ENCODE peak calls at places on chromosome 2, in four cellular contexts. V is RPMI7951, N is ACHN, R is endothelial cell. W is an unnamed sample.

GRCh38 chr2:165371356-165371755 is 98.1 kb upstream of the CSRNP3 start:
- DNase-seq in V (no peak), N (no peak), R (no peak), W (no peak)

GRCh38 chr2:28801726-28802125 is 8.9 kb upstream of the SPDYA start:
- DNase-seq in V (peak), N (no peak), R (no peak), W (peak)

GRCh38 chr2:121075641-121076500 is 209.1 kb downstream of the TFCP2L1 start:
- DNase-seq in V (peak), N (peak), R (no peak), W (no peak)

GRCh38 chr2:172782506-172783090 is 47.0 kb downstream of the RAPGEF4 start:
- DNase-seq in V (no peak), N (no peak), R (no peak), W (no peak)

GRCh38 chr2:65231892-65232477 is 4.4 kb downstream of the ACTR2 start:
- DNase-seq in V (peak), N (no peak), R (no peak), W (peak)

GRCh38 chr2:39228413-39229209 is 15.2 kb downstream of the CDKL4 start:
- DNase-seq in V (no peak), N (no peak), R (no peak), W (no peak)

GRCh38 chr2:239378918-239379640 is 21.7 kb downstream of the HDAC4 start:
- DNase-seq in V (no peak), N (no peak), R (no peak), W (no peak)

GRCh38 chr2:106839849-106840595 is 45.9 kb downstream of the ST6GAL2 start:
- DNase-seq in V (peak), N (peak), R (peak), W (no peak)

GRCh38 chr2:62577994-62578836 is 72.2 kb upstream of the TMEM17 start:
- DNase-seq in V (peak), N (peak), R (no peak), W (peak)

GRCh38 chr2:218005486-218005885 is 2.7 kb upstream of the TNS1 start:
- DNase-seq in V (no peak), N (no peak), R (no peak), W (peak)

GRCh38 chr2:237967463-237967871 is 653 bp downstream of the UBE2F start:
- DNase-seq in V (peak), N (peak), R (peak), W (peak)

GRCh38 chr2:30736461-30737325 is 70.6 kb downstream of the CAPN13 start:
- DNase-seq in V (no peak), N (no peak), R (no peak), W (no peak)

GRCh38 chr2:5365871-5366461 is 326.2 kb upstream of the SOX11 start:
- DNase-seq in V (peak), N (peak), R (peak), W (no peak)

GRCh38 chr2:54589340-54590215 is 133.5 kb downstream of the SPTBN1 start:
- DNase-seq in V (no peak), N (no peak), R (peak), W (no peak)

GRCh38 chr2:44943693-44944101 is 2.2 kb downstream of the SIX3 start:
- DNase-seq in V (no peak), N (no peak), R (no peak), W (no peak)

GRCh38 chr2:9310390-9310789 is 103.8 kb downstream of the ASAP2 start:
- DNase-seq in V (peak), N (peak), R (no peak), W (peak)

GRCh38 chr2:182616471-182617393 is 99.3 kb upstream of the DNAJC10 start:
- DNase-seq in V (no peak), N (peak), R (no peak), W (peak)

GRCh38 chr2:226211439-226211838 is 588.2 kb downstream of the IRS1 start:
- DNase-seq in V (peak), N (peak), R (no peak), W (peak)

W was measured in M059J.